ENCODE peak calls at places on chromosomes 13 and 19, in seven cellular contexts. Y is stimulated activated CD4-positive, alpha-beta T cell treated with anti-CD3 and anti-CD28 coated beads, Interleukin-2, amount 100 ng/mL, for 48 hours; Q is thoracic aorta; C is PC-3; F is activated CD4-positive, alpha-beta T cell treated with anti-CD3 and anti-CD28 coated beads for 48 hours; W is HS-5; O is tibial nerve. H is an unnamed sample.

GRCh38 chr19:13574933-13575332 is 68.7 kb upstream of the CACNA1A start:
- DNase-seq in Y (no peak), Q (no peak), C (peak; percentile 56), F (no peak), W (no peak), O (no peak), H (no peak)

GRCh38 chr19:3210347-3211017 is 14.0 kb upstream of the CELF5 start:
- DNase-seq in Y (peak; percentile 77), Q (no peak), C (peak; percentile 35), F (peak; percentile 83), W (no peak), O (peak; percentile 51), H (no peak)

GRCh38 chr19:48970923-48971395 is 5.8 kb downstream of the FTL start:
- DNase-seq in Y (peak; percentile 81), Q (no peak), C (peak; percentile 56), F (peak; percentile 88), W (no peak), O (peak; percentile 85), H (no peak)

GRCh38 chr13:99495478-99496321 is 5.6 kb upstream of the TM9SF2 start:
- DNase-seq in Y (no peak), Q (no peak), C (no peak), F (no peak), W (no peak), O (no peak), H (no peak)

GRCh38 chr19:44758596-44758995 is 10.1 kb downstream of the BCL3 start:
- DNase-seq in Y (no peak), Q (no peak), C (no peak), F (no peak), W (no peak), O (no peak), H (no peak)

GRCh38 chr13:94515352-94515751 is 35.9 kb upstream of the DCT start:
- DNase-seq in Y (no peak), Q (no peak), C (no peak), F (no peak), W (no peak), O (no peak), H (no peak)

GRCh38 chr19:45047188-45047797 is 8.4 kb downstream of the CLASRP start:
- DNase-seq in Y (no peak), Q (no peak), C (no peak), F (no peak), W (no peak), O (no peak), H (no peak)

GRCh38 chr19:18848860-18849661 is 17.3 kb downstream of the UPF1 start:
- DNase-seq in Y (peak; percentile 23), Q (peak; percentile 46), C (no peak), F (peak; percentile 46), W (no peak), O (peak; percentile 71), H (peak; percentile 70)

GRCh38 chr13:72959643-72960042 is 99.2 kb upstream of the KLF5 start:
- DNase-seq in Y (no peak), Q (no peak), C (peak; percentile 8), F (no peak), W (no peak), O (no peak), H (no peak)

GRCh38 chr13:76292726-76293125 is 593.5 kb downstream of the KCTD12 start:
- DNase-seq in Y (no peak), Q (no peak), C (no peak), F (no peak), W (no peak), O (no peak), H (no peak)

GRCh38 chr13:77136902-77137420 is 110.0 kb upstream of the FBXL3 start:
- DNase-seq in Y (no peak), Q (no peak), C (no peak), F (no peak), W (no peak), O (no peak), H (no peak)

GRCh38 chr19:13044160-13044853 is 49.0 kb downstream of the NFIX start:
- DNase-seq in Y (no peak), Q (no peak), C (peak; percentile 56), F (no peak), W (no peak), O (no peak), H (no peak)

GRCh38 chr13:102580552-102581169 is 16.1 kb upstream of the TPP2 start:
- DNase-seq in Y (peak; percentile 24), Q (no peak), C (peak; percentile 78), F (no peak), W (no peak), O (peak; percentile 72), H (no peak)

GRCh38 chr13:51632643-51633357 is 48.5 kb downstream of the WDFY2 start:
- DNase-seq in Y (no peak), Q (no peak), C (no peak), F (no peak), W (no peak), O (no peak), H (no peak)

GRCh38 chr13:44155422-44156293 is 218.0 kb upstream of the SERP2 start:
- DNase-seq in Y (no peak), Q (peak; percentile 18), C (no peak), F (no peak), W (no peak), O (peak; percentile 59), H (no peak)

GRCh38 chr13:38866649-38867048 is 124.0 kb downstream of the STOML3 start:
- DNase-seq in Y (no peak), Q (no peak), C (peak; percentile 34), F (no peak), W (no peak), O (no peak), H (no peak)

GRCh38 chr13:20713751-20714150 is 10.3 kb downstream of the IL17D start:
- DNase-seq in Y (no peak), Q (no peak), C (no peak), F (peak; percentile 23), W (no peak), O (no peak), H (peak; percentile 51)

GRCh38 chr13:98195054-98195791 is 18.2 kb upstream of the RNF113B start:
- DNase-seq in Y (no peak), Q (no peak), C (no peak), F (no peak), W (no peak), O (no peak), H (no peak)

GRCh38 chr19:30227661-30228112 is 144.5 kb upstream of the ZNF536 start:
- DNase-seq in Y (peak; percentile 54), Q (no peak), C (peak; percentile 48), F (peak; percentile 78), W (no peak), O (peak; percentile 46), H (no peak)

GRCh38 chr13:34522818-34523217 is 419.3 kb upstream of the NBEA start:
- DNase-seq in Y (no peak), Q (no peak), C (peak; percentile 12), F (no peak), W (no peak), O (no peak), H (no peak)

GRCh38 chr19:6252066-6252465 is 27.7 kb downstream of the MLLT1 start:
- DNase-seq in Y (no peak), Q (no peak), C (no peak), F (no peak), W (no peak), O (no peak), H (no peak)

GRCh38 chr13:80572308-80572676 is 231.4 kb upstream of the SPRY2 start:
- DNase-seq in Y (no peak), Q (no peak), C (no peak), F (no peak), W (no peak), O (no peak), H (no peak)

GRCh38 chr13:114167445-114167844 is 11.6 kb upstream of the CFAP97D2 start:
- DNase-seq in Y (no peak), Q (no peak), C (peak; percentile 7), F (no peak), W (no peak), O (no peak), H (no peak)

GRCh38 chr13:80447747-80448146 is 106.8 kb upstream of the SPRY2 start:
- DNase-seq in Y (no peak), Q (no peak), C (no peak), F (no peak), W (no peak), O (no peak), H (no peak)

GRCh38 chr13:107211073-107211472 is 643.1 kb upstream of the ARGLU1 start:
- DNase-seq in Y (peak; percentile 56), Q (peak; percentile 22), C (peak; percentile 88), F (peak; percentile 70), W (peak; percentile 8), O (peak; percentile 89), H (peak; percentile 40)

GRCh38 chr13:30572859-30573275 is 44.9 kb upstream of the USPL1 start:
- DNase-seq in Y (no peak), Q (no peak), C (peak; percentile 39), F (peak; percentile 11), W (no peak), O (no peak), H (no peak)

GRCh38 chr13:38951525-38952313 is 38.9 kb downstream of the STOML3 start:
- DNase-seq in Y (no peak), Q (no peak), C (no peak), F (peak; percentile 13), W (no peak), O (peak; percentile 13), H (no peak)

GRCh38 chr13:106033634-106034033 is 501.8 kb downstream of the EFNB2 start:
- DNase-seq in Y (no peak), Q (no peak), C (peak; percentile 49), F (no peak), W (no peak), O (no peak), H (no peak)

GRCh38 chr13:41631296-41631965 is 174.1 kb downstream of the RGCC start:
- DNase-seq in Y (no peak), Q (no peak), C (no peak), F (no peak), W (no peak), O (no peak), H (no peak)

GRCh38 chr13:33976965-33977364 is 159.0 kb downstream of the RFC3 start:
- DNase-seq in Y (no peak), Q (no peak), C (peak; percentile 72), F (no peak), W (no peak), O (no peak), H (no peak)

GRCh38 chr13:75178436-75178835 is 303.5 kb downstream of the TBC1D4 start:
- DNase-seq in Y (no peak), Q (no peak), C (no peak), F (no peak), W (no peak), O (no peak), H (no peak)

GRCh38 chr13:61954092-61954491 is 538.4 kb upstream of the PCDH20 start:
- DNase-seq in Y (no peak), Q (no peak), C (peak; percentile 50), F (no peak), W (no peak), O (no peak), H (no peak)

GRCh38 chr19:6465006-6465405 is 935 bp downstream of the CRB3 start:
- DNase-seq in Y (no peak), Q (no peak), C (peak; percentile 41), F (no peak), W (no peak), O (no peak), H (no peak)

GRCh38 chr19:48196933-48197665 is 26.6 kb downstream of the ZSWIM9 start:
- DNase-seq in Y (no peak), Q (no peak), C (no peak), F (no peak), W (no peak), O (no peak), H (no peak)

H was measured in GM04503.